ENCODE peak calls at places on chromosomes 7 and 10, in four cellular contexts. X is HFFc6, N is mucosa of descending colon, F is H9. R is an unnamed sample.

GRCh38 chr7:80415114-80415513 is 96.8 kb downstream of the GNAT3 start:
- DNase-seq in N (no peak), F (no peak), X (no peak), R (no peak)

GRCh38 chr7:131431289-131431688 is 103.6 kb downstream of the MKLN1 start:
- DNase-seq in N (no peak), X (no peak), F (no peak), R (no peak)

GRCh38 chr7:30519122-30519521 is 14.5 kb upstream of the GGCT start:
- DNase-seq in X (no peak), N (no peak), F (no peak), R (no peak)

GRCh38 chr10:115861864-115862263 is 411.1 kb downstream of the GFRA1 start:
- DNase-seq in F (no peak), N (no peak), X (peak), R (no peak)

GRCh38 chr7:77565917-77566316 is 28.8 kb downstream of the PTPN12 start:
- DNase-seq in F (no peak), X (peak), N (no peak), R (no peak)

GRCh38 chr7:8131694-8132605 is 130.0 kb downstream of the ICA1 start:
- DNase-seq in X (no peak), F (no peak), N (no peak), R (no peak)

GRCh38 chr7:89623018-89623672 is 531.1 kb upstream of the STEAP1 start:
- DNase-seq in N (no peak), X (peak), F (peak), R (no peak)

GRCh38 chr7:157617401-157617800 is 280.6 kb downstream of the DNAJB6 start:
- DNase-seq in X (no peak), F (no peak), N (no peak), R (no peak)

DNA sequence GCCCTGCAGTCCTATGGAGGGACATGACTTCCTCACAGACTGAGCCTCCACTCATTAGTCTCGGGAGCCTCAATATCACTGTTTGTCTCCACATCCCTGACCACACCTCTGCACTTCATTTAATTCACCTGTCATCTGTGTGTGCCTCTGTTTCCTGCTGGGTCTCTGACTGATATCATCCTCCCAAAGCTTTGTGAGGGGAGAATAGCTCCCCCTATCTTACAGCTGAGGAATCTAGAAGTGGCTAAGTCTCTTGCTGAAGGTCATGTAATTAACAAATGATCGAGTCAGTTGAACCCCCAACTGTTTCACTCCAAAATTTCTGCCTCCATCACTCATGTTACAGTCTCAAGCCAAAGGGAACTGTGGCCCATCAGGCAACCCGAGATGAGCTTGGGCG is 5.5 kb upstream of the CPXM2 start:
- DNase-seq in F (no peak), X (no peak), N (no peak), R (no peak)
- TF ChIP-seq CTCF in F (peak), X (peak), N (no peak), R (no peak)

DNA sequence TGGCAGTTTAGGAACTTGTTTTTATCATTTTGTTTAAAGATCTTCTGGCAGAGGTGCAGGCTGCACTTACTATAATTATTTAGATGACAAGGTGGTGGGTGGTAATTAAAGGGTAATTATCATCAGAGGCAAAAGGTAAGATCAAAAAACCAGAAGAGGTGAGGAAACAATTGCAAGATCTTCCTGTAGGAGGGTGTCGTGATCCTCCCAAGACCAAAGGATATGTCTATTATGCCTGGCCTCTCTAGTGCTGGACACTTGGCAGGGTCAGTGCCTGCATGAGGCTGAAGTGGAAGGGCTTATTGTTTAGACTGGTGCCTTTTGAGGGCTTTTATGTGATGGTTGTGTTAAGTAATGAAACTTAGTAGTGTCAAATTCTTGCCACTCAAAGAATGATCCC is 1.8 kb upstream of the WAPL start:
- DNase-seq in F (no peak), N (no peak), X (no peak), R (no peak)
- TF ChIP-seq CTCF in F (peak), N (no peak), X (peak), R (no peak)

DNA sequence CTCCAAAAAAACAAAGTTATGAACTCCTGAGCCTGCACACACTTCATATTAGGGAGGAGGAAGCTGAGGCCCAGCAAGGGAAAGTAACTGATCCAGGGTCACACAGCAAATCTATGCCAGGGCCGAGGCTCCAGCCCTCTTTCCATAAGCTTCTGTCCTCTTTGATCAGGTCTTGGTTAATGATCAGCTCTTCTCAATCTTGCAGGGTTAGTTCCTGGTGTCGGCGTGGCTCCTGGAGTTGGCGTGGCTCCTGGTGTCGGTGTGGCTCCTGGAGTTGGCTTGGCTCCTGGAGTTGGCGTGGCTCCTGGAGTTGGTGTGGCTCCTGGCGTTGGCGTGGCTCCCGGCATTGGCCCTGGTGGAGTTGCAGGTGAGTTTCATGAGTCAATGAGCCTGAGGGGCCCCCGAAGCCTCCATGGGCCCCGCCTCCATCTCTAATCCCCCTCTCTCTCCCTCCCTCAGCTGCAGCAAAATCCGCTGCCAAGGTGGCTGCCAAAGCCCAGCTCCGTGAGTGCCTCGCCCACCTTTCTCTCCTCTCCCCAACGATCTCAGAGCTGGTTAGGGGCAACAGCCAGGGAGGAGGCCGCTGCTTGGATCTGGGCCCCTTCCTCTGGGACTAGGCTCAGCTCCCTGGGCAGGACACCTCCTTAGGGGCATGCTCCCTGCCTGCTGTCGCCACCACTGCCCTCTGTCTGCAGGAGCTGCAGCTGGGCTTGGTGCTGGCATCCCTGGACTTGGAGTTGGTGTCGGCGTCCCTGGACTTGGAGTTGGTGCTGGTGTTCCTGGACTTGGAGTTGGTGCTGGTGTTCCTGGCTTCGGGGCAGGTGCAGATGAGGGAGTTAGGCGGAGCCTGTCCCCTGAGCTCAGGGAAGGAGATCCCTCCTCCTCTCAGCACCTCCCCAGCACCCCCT is 23.7 kb upstream of the LIMK1 start:
- DNase-seq in X (no peak), N (peak), F (peak), R (no peak)
- TF ChIP-seq CTCF in X (peak), N (no peak), F (no peak), R (no peak)

GRCh38 chr10:6615971-6616370 is 35.9 kb upstream of the PRKCQ start:
- DNase-seq in N (no peak), F (no peak), X (no peak), R (no peak)
- TF ChIP-seq CTCF in N (no peak), F (no peak), X (no peak), R (no peak)

GRCh38 chr10:21100190-21100589 is 203.1 kb upstream of the NEBL start:
- DNase-seq in F (no peak), N (no peak), X (no peak), R (no peak)
- TF ChIP-seq CTCF in F (no peak), N (no peak), X (no peak), R (no peak)

GRCh38 chr7:1410992-1411391 is 48.3 kb downstream of the MICALL2 start:
- DNase-seq in X (no peak), F (no peak), N (no peak), R (no peak)

GRCh38 chr7:1413936-1414639 is 45.2 kb downstream of the MICALL2 start:
- DNase-seq in X (no peak), F (no peak), N (no peak), R (no peak)

GRCh38 chr7:1411414-1411813 is 47.9 kb downstream of the MICALL2 start:
- DNase-seq in X (no peak), F (no peak), N (no peak), R (no peak)

GRCh38 chr7:1415389-1415990 is 43.8 kb downstream of the MICALL2 start:
- DNase-seq in F (no peak), X (no peak), N (no peak), R (no peak)

DNA sequence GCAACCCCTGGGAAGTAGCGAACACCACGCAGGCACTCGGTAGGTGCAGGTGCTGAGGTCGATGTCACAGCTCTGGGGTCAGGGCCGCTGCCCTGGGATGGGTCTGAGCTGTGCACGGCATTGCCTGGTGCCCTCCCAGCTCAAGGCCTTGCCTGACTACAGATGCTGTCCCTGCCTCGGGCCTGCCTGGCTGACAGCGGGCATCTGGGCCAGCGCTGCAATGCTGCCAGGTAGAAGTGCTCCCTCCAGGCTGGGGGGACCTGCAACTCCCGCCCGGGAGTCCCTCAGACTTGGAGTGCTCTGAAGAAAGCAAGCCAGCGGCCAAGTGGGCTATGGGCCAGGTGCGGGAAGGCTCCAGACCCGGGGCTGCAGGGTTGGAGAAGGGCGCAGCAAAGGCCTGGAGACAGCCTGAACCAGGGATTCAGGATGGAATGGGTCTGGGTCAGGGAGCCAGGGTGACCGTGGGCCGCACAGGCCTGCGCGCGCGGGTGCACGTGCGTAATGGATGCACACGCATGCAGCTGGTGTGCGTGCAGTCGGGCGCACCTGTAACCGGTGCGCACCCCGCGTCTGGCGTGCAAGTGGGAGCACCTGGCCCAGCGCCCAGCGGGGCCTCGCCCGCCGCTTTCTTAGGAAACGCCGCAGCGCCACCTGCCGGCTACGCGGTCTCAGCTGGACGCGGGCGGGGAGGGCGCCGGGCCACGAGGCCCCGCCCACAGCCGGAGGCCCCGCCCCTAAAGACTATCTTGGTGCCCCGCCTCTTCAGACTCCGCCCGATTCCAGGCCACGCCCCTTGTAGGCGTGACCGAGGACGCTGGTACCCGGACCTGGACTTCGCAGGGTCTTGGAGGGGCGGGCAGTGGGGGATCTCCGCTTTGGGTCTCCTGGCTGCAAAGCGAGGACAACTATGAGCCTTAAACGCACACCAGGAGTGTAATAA is 46.7 kb downstream of the MICALL2 start:
- DNase-seq in F (peak), X (peak), N (peak), R (peak)
- TF ChIP-seq CTCF in F (peak), X (peak), N (peak), R (peak)

DNA sequence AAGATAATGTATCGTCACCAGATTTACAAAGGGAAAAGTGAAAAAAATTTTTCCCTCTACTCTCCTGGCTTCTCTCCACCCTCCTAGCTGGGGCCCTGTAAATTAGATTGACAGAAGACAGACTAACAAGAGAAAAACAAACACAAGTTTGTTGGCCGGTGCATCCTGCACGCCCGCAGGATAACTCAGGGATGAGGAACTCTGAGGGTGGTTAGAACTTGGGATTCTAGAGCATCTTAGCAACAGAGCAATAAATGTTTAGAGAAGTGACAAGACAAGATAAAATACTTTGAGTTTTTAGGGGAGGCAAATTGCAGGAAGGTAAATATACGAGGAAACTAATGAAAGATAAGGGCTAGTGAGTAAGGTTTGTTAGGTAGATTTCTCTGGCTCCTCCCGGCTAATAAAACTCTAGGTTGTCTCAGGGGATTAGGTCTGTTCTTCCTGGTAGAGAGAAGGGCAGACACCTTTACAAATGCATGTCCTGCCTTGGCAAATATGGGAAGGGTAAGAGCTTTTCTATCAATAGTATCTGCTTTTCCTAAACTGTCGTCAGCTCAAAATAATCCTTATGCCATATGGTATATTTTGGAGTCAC is 4.3 kb upstream of the UCN3 start:
- DNase-seq in N (no peak), X (no peak), F (no peak), R (no peak)
- TF ChIP-seq CTCF in N (no peak), X (no peak), F (no peak), R (no peak)

GRCh38 chr7:154950992-154951391 is 51.9 kb downstream of the PAXIP1 start:
- DNase-seq in F (no peak), N (no peak), X (no peak), R (no peak)

GRCh38 chr7:154942718-154943117 is 60.2 kb downstream of the PAXIP1 start:
- DNase-seq in X (no peak), F (no peak), N (no peak), R (no peak)

GRCh38 chr7:154947604-154948003 is 55.3 kb downstream of the PAXIP1 start:
- DNase-seq in N (no peak), F (no peak), X (no peak), R (no peak)

DNA sequence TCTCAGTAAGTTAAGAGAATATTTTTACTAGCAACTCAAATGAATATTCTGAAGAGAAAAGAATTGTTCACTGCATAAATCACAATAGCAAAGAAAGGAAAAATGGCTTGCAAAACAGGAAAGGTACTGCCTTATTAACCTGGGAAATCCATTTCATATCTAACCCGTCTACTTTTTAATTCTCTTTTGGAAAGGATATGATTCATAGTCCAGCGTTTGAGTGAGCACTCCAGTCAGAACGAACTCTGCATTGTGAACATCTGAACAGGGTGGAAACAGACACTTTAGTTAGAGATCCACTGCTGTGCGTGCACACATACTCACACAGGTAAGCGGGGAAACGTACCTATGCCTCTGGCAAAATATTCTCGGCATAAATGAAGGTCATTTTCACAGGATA is 56.8 kb downstream of the PAXIP1 start:
- DNase-seq in X (no peak), F (no peak), N (no peak), R (no peak)
- TF ChIP-seq CTCF in X (no peak), F (no peak), N (no peak), R (no peak)

DNA sequence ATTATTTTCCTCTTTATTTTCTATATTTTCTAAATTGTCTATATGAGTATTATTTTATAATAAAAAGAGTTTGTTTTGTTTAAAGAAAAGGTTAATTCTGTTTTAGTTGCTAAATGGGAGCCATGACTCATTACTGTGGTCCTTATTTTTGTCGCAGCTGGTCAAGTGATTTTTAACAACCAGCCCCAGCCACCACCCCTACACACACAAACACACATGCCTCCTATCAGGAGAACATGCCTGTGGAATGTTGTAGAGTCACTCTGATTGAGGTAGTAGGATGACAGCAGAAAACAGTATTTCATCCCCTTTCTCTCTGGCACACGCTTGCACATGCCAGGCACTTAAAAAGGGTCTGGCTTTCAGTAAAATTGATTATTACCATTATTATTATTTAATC is 68.6 kb upstream of the GDF10 start:
- DNase-seq in F (no peak), X (no peak), N (no peak), R (no peak)
- TF ChIP-seq CTCF in F (no peak), X (no peak), N (no peak), R (no peak)

R was measured in CD14-positive monocyte.